ENCODE peak calls at places on chromosome 18, in five cellular contexts. B, R, M, D and T are unnamed samples.

GRCh38 chr18:60549338-60549960 is 176.9 kb upstream of the MC4R start:
- DNase-seq in B (peak; percentile 49), R (peak; percentile 63), M (peak; percentile 41), D (no peak), T (no peak)

GRCh38 chr18:60120231-60120630 is 220.4 kb downstream of the PMAIP1 start:
- DNase-seq in B (no peak), R (no peak), M (no peak), D (no peak), T (no peak)

GRCh38 chr18:8217041-8217564 is 392.1 kb upstream of the RAB12 start:
- DNase-seq in B (no peak), R (no peak), M (no peak), D (no peak), T (no peak)

GRCh38 chr18:68448736-68449135 is 266.2 kb downstream of the TMX3 start:
- DNase-seq in B (no peak), R (peak; percentile 84), M (no peak), D (no peak), T (no peak)

GRCh38 chr18:37566479-37567060 is 972 bp upstream of the CELF4 start:
- DNase-seq in B (no peak), R (no peak), M (no peak), D (no peak), T (no peak)

GRCh38 chr18:68035709-68036522 is 519.4 kb upstream of the DSEL start:
- DNase-seq in B (no peak), R (no peak), M (no peak), D (no peak), T (no peak)

GRCh38 chr18:46452820-46453219 is 204.2 kb downstream of the LOXHD1 start:
- DNase-seq in B (peak; percentile 19), R (peak; percentile 45), M (no peak), D (no peak), T (no peak)

GRCh38 chr18:8766576-8767253 is 61.4 kb downstream of the MTCL1 start:
- DNase-seq in B (no peak), R (no peak), M (no peak), D (no peak), T (no peak)

GRCh38 chr18:25921677-25922421 is 168.6 kb downstream of the SS18 start:
- DNase-seq in B (no peak), R (peak; percentile 37), M (peak; percentile 68), D (no peak), T (peak; percentile 3)

GRCh38 chr18:36718705-36719328 is 110.0 kb downstream of the TPGS2 start:
- DNase-seq in B (no peak), R (no peak), M (no peak), D (no peak), T (no peak)

GRCh38 chr18:70333757-70334156 is 44.9 kb downstream of the SOCS6 start:
- DNase-seq in B (peak; percentile 85), R (peak; percentile 95), M (no peak), D (no peak), T (no peak)

GRCh38 chr18:24413148-24413547 is 13.3 kb upstream of the IMPACT start:
- DNase-seq in B (no peak), R (peak; percentile 21), M (no peak), D (no peak), T (no peak)

GRCh38 chr18:48037481-48038271 is 107.2 kb upstream of the SMAD2 start:
- DNase-seq in B (no peak), R (no peak), M (no peak), D (no peak), T (no peak)

GRCh38 chr18:56696966-56697365 is 45.8 kb downstream of the WDR7 start:
- DNase-seq in B (no peak), R (peak; percentile 2), M (no peak), D (no peak), T (no peak)

GRCh38 chr18:56202567-56203136 is 435.7 kb downstream of the TXNL1 start:
- DNase-seq in B (no peak), R (no peak), M (no peak), D (no peak), T (no peak)

GRCh38 chr18:68040198-68040597 is 523.7 kb upstream of the DSEL start:
- DNase-seq in B (no peak), R (no peak), M (no peak), D (no peak), T (no peak)

GRCh38 chr18:61926532-61926931 is 33.7 kb upstream of the RNF152 start:
- DNase-seq in B (no peak), R (no peak), M (no peak), D (no peak), T (no peak)

GRCh38 chr18:8998481-8999217 is 103.8 kb upstream of the NDUFV2 start:
- DNase-seq in B (no peak), R (peak; percentile 43), M (no peak), D (no peak), T (no peak)

GRCh38 chr18:44458777-44459176 is 221.9 kb upstream of the SETBP1 start:
- DNase-seq in B (peak; percentile 59), R (peak; percentile 71), M (no peak), D (no peak), T (no peak)

GRCh38 chr18:51668101-51668500 is 470.6 kb upstream of the MEX3C start:
- DNase-seq in B (no peak), R (no peak), M (peak; percentile 52), D (peak; percentile 77), T (no peak)

GRCh38 chr18:74163019-74163656 is 14.8 kb downstream of the TIMM21 start:
- DNase-seq in B (no peak), R (no peak), M (no peak), D (no peak), T (no peak)

GRCh38 chr18:79949571-79950439 is 1.6 kb downstream of the SLC66A2 start:
- DNase-seq in B (no peak), R (no peak), M (peak; percentile 49), D (peak; percentile 18), T (no peak)

GRCh38 chr18:76306685-76307292 is 188.3 kb downstream of the ZNF516 start:
- DNase-seq in B (no peak), R (no peak), M (no peak), D (no peak), T (no peak)

GRCh38 chr18:44955825-44956224 is 275.1 kb downstream of the SETBP1 start:
- DNase-seq in B (no peak), R (no peak), M (no peak), D (no peak), T (no peak)

GRCh38 chr18:3863006-3863405 is 413.0 kb downstream of the TGIF1 start:
- DNase-seq in B (no peak), R (no peak), M (no peak), D (no peak), T (no peak)

GRCh38 chr18:50627594-50628542 is 68.0 kb downstream of the MAPK4 start:
- DNase-seq in B (no peak), R (no peak), M (no peak), D (no peak), T (no peak)